ENCODE peak calls at places on chromosomes 2 and 18, in five cellular contexts. M, X, H, Z and W are unnamed samples.

GRCh38 chr18:41617592-41617991 is 337.4 kb upstream of the PIK3C3 start:
- DNase-seq in Z (no peak), H (no peak), X (no peak), M (no peak), W (no peak)

GRCh38 chr18:56460590-56460989 is 177.8 kb downstream of the TXNL1 start:
- DNase-seq in M (no peak), Z (no peak), H (no peak), X (no peak), W (no peak)

GRCh38 chr2:13006407-13006806 is 289.7 kb downstream of the TRIB2 start:
- DNase-seq in X (no peak), M (no peak), Z (no peak), H (no peak), W (no peak)

GRCh38 chr2:70374616-70375015 is 72.7 kb upstream of the FAM136A start:
- DNase-seq in Z (no peak), X (no peak), M (no peak), H (no peak), W (no peak)

GRCh38 chr18:12485479-12486105 is 77.9 kb downstream of the PRELID3A start:
- DNase-seq in H (no peak), X (no peak), M (no peak), Z (no peak), W (no peak)

GRCh38 chr2:177165103-177165583 is 47.5 kb upstream of the HNRNPA3 start:
- DNase-seq in H (peak; percentile 36), M (peak; percentile 67), X (no peak), Z (peak; percentile 79), W (no peak)

GRCh38 chr18:79951545-79952456 is at the start of gene SLC66A2:
- DNase-seq in H (peak; percentile 95), Z (peak; percentile 95), M (peak; percentile 93), X (peak; percentile 91), W (peak; percentile 87)

GRCh38 chr2:37306024-37306423 is 18.6 kb downstream of the PRKD3 start:
- DNase-seq in H (no peak), M (no peak), Z (no peak), X (peak; percentile 13), W (no peak)

GRCh38 chr2:30201990-30202389 is 29.3 kb upstream of the LBH start:
- DNase-seq in X (no peak), M (peak; percentile 72), H (peak; percentile 78), Z (peak; percentile 48), W (no peak)

GRCh38 chr2:12579018-12579417 is 137.7 kb upstream of the TRIB2 start:
- DNase-seq in M (no peak), Z (no peak), H (no peak), X (no peak), W (no peak)

GRCh38 chr2:205612661-205613060 is 69.6 kb upstream of the NRP2 start:
- DNase-seq in M (no peak), X (no peak), H (no peak), Z (no peak), W (no peak)

GRCh38 chr2:61377046-61377445 is 93.8 kb downstream of the USP34 start:
- DNase-seq in X (no peak), H (no peak), Z (no peak), M (no peak), W (no peak)

GRCh38 chr2:67782443-67782842 is 280.4 kb downstream of the C1D start:
- DNase-seq in M (peak; percentile 15), Z (peak; percentile 23), H (peak; percentile 25), X (no peak), W (no peak)

GRCh38 chr2:115389024-115389423 is 946.6 kb downstream of the DPP10 start:
- DNase-seq in Z (no peak), X (no peak), H (no peak), M (no peak), W (no peak)

GRCh38 chr2:9234680-9235387 is 28.2 kb downstream of the ASAP2 start:
- DNase-seq in M (no peak), X (no peak), H (no peak), Z (peak; percentile 86), W (no peak)

GRCh38 chr2:71861186-71862160 is 286.2 kb downstream of the CYP26B1 start:
- DNase-seq in X (no peak), M (no peak), Z (no peak), H (no peak), W (no peak)

GRCh38 chr2:24973812-24974211 is 2.1 kb upstream of the DNAJC27 start:
- DNase-seq in M (no peak), Z (no peak), H (no peak), X (no peak), W (no peak)

GRCh38 chr2:204705243-204705971 is 160.1 kb downstream of the PARD3B start:
- DNase-seq in H (no peak), Z (peak; percentile 43), X (peak; percentile 5), M (no peak), W (no peak)

GRCh38 chr2:237699870-237700582 is 72.6 kb downstream of the LRRFIP1 start:
- DNase-seq in M (no peak), H (no peak), X (no peak), Z (no peak), W (no peak)

GRCh38 chr18:75544496-75544895 is 117.0 kb upstream of the SMIM21 start:
- DNase-seq in Z (peak; percentile 85), H (no peak), X (no peak), M (no peak), W (no peak)

GRCh38 chr2:33598472-33599174 is 476 bp downstream of the FAM98A start:
- DNase-seq in M (peak; percentile 58), Z (peak; percentile 81), X (peak; percentile 71), H (no peak), W (peak; percentile 61)

GRCh38 chr2:33599175-33599942 is at the start of gene FAM98A:
- DNase-seq in Z (peak; percentile 100), X (peak; percentile 100), M (peak; percentile 99), H (peak; percentile 100), W (peak; percentile 99)

GRCh38 chr2:33602216-33602830 is 3.2 kb upstream of the FAM98A start:
- DNase-seq in Z (peak; percentile 48), X (no peak), H (no peak), M (no peak), W (no peak)

GRCh38 chr2:33597026-33597425 is 2.1 kb downstream of the FAM98A start:
- DNase-seq in Z (no peak), M (peak; percentile 37), X (no peak), H (no peak), W (no peak)

DNA sequence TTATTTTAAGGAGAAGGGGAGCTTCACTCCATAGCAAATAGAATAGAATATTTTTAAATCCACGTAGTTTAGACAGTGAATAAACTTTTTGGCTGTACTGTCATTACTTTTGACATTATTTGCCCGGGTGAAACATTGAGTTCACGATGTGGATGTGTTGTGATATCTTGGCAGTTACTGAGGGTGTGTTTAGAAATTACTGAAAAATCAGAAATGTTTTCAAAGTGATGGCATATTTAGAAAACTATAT is 769 bp upstream of the FAM98A start:
- DNase-seq in H (no peak), Z (no peak), M (no peak), X (no peak), W (no peak)
- H3K27ac ChIP-seq in H (peak overlapping the region; percentile 85), Z (peak overlapping the region; percentile 81), M (peak overlapping the region; percentile 79), X (no peak overlapping the region), W (peak overlapping the region; percentile 83)

DNA sequence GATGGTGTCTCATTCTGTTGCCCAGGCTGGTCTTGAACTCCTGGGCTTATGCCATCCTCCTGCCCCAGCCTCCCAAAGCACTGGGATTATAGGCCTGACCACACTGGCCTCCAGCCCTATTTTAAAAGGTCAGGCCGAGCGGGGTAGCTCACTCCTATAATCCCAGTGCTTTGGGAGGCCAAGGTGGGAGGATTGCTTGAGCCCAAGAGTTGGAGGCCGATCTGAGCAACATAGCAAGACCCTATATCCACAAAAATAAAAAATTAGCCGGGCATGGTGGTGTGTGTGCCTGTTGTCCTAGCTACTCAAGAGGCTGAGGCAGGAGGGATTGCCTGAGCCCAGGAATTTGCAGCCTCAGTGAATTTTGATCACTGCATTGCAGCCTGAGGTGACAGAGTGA is 3.9 kb downstream of the CAB39 start:
- DNase-seq in X (no peak), M (no peak), Z (no peak), H (no peak), W (no peak)
- H3K4me1 ChIP-seq in X (peaks cover 23% of the 10 kb centered on the region), M (peaks cover 11% of the 10 kb centered on the region), Z (peaks cover 37% of the 10 kb centered on the region), H (peaks cover 7% of the 10 kb centered on the region), W (peaks cover 80% of the 10 kb centered on the region)

GRCh38 chr2:241584446-241584845 is 25.9 kb downstream of the BOK start:
- DNase-seq in M (no peak), Z (peak; percentile 53), X (no peak), H (no peak), W (no peak)
- H3K36me3 ChIP-seq in M (no peaks in the 10 kb centered on the region), Z (peaks cover 58% of the 10 kb centered on the region), X (peaks cover 13% of the 10 kb centered on the region), H (no peaks in the 10 kb centered on the region), W (peaks cover 54% of the 10 kb centered on the region)

DNA sequence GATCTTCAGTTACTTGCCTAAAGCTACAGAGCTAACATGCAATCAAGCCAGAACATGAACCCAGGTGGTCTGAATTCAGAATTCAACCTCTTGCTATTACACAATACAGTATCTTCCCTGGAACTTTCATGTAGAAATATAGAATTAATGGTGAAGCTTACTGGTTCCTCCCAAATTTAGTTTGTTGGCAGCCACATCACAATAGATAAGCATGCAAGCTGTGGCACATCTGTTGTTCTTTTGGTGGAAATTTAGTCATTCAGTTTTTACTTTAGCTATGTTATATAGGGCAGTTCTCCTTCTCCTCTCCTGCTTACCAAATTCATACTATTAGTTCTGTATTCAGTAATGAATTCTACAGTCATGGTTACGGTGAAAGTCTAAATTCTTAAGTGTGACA is 101.0 kb upstream of the RNF152 start:
- DNase-seq in H (no peak), Z (peak; percentile 41), M (no peak), X (no peak), W (no peak)
- H3K27ac ChIP-seq in H (no peak overlapping the region), Z (peak overlapping the region; percentile 90), M (no peak overlapping the region), X (no peak overlapping the region), W (no peak overlapping the region)

GRCh38 chr2:132573444-132574007 is 96.5 kb downstream of the LYPD1 start:
- DNase-seq in Z (no peak), X (peak; percentile 14), M (no peak), H (no peak), W (no peak)

GRCh38 chr2:132581917-132582316 is 88.1 kb downstream of the LYPD1 start:
- DNase-seq in M (no peak), X (no peak), H (no peak), Z (no peak), W (no peak)

GRCh38 chr2:132582360-132582759 is 87.6 kb downstream of the LYPD1 start:
- DNase-seq in X (no peak), Z (peak; percentile 5), H (no peak), M (no peak), W (no peak)

DNA sequence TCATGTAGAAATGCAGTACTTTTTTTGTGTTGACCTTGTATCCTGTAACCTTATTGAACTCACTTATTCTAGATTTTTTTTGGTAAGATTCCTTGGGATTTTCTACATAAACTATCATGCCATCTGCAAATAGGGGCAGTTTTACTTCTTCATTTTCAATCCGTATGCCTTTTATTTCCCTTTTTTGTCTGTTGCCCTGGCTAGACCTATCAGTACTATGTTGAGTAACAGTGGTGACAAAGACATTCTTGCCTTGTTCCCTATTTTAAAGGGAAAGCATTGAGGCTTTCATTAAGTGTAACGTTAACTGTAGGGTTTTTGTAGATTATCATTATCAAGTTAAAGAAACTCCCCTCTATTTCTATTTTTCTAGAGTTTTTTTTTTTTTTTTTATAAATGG is 92.3 kb downstream of the LYPD1 start:
- DNase-seq in X (no peak), M (no peak), Z (no peak), H (no peak), W (no peak)
- H3K4me1 ChIP-seq in X (peaks cover 3% of the 10 kb centered on the region), M (no peaks in the 10 kb centered on the region), Z (no peaks in the 10 kb centered on the region), H (no peaks in the 10 kb centered on the region), W (no peaks in the 10 kb centered on the region)

DNA sequence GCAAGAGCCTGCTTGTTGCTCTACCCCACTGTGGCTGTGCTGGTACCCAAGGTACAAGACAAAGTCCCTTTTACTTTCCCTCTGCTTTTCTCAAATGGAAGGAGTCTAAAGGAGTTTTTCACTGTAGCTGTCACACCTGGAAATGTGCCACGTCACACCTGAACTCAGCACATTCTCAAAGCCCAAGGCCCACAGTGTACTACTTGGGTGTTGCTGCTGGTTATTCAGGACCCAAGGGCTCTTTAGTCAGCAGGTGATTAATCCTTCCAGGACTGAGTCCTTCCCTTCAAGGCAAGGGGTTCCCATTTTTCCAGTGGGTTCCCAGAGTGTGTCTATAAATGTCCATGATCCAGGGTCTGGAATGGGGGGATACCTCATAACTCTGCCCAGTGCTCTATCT is 63.2 kb upstream of the STK39 start:
- DNase-seq in Z (no peak), H (no peak), M (no peak), X (no peak), W (no peak)
- H3K36me3 ChIP-seq in Z (no peaks in the 10 kb centered on the region), H (no peaks in the 10 kb centered on the region), M (no peaks in the 10 kb centered on the region), X (no peaks in the 10 kb centered on the region), W (no peaks in the 10 kb centered on the region)